ENCODE peak calls at places on chromosome 5, in ten cellular contexts. W, S, U, I, K, Y, H, F, B and D are unnamed samples.

GRCh38 chr5:39755986-39756385 is 331.2 kb upstream of the DAB2 start:
- DNase-seq in W (peak; percentile 22), Y (peak; percentile 96), U (peak; percentile 18), I (peak; percentile 95), B (no peak), H (peak; percentile 62), S (no peak), F (no peak), K (no peak), D (no peak)

GRCh38 chr5:6553986-6554385 is 78.9 kb downstream of the NSUN2 start:
- DNase-seq in B (no peak), S (no peak), K (no peak), Y (no peak), W (no peak), U (no peak), H (no peak), I (no peak), F (no peak), D (no peak)

GRCh38 chr5:108983456-108984092 is 235.9 kb downstream of the FER start:
- DNase-seq in H (no peak), U (no peak), B (no peak), I (peak; percentile 39), W (no peak), F (no peak), S (no peak), Y (peak; percentile 71), K (no peak), D (no peak)

GRCh38 chr5:673140-673836 is 19.9 kb downstream of the TPPP start:
- DNase-seq in B (no peak), S (peak; percentile 49), W (peak; percentile 4), K (no peak), U (no peak), I (no peak), H (peak; percentile 35), Y (no peak), F (no peak), D (no peak)

GRCh38 chr5:147539053-147539452 is 29.2 kb upstream of the DPYSL3 start:
- DNase-seq in W (no peak), S (no peak), F (no peak), K (no peak), B (no peak), U (no peak), H (no peak), Y (peak; percentile 46), I (peak; percentile 31), D (no peak)

GRCh38 chr5:62143268-62144229 is 162.5 kb upstream of the KIF2A start:
- DNase-seq in W (no peak), K (no peak), U (no peak), I (peak; percentile 57), Y (peak; percentile 40), S (no peak), F (no peak), B (no peak), H (peak; percentile 58), D (no peak)

GRCh38 chr5:147037517-147038205 is 159.1 kb upstream of the PPP2R2B start:
- DNase-seq in S (no peak), K (no peak), F (no peak), I (peak; percentile 21), H (no peak), W (no peak), U (no peak), Y (peak; percentile 20), B (no peak), D (no peak)

GRCh38 chr5:65742565-65743231 is 20.7 kb downstream of the NLN start:
- DNase-seq in I (peak; percentile 88), U (no peak), H (peak; percentile 43), W (no peak), S (no peak), F (no peak), B (no peak), Y (peak; percentile 91), K (no peak), D (no peak)

GRCh38 chr5:78760411-78761169 is 112.0 kb upstream of the LHFPL2 start:
- DNase-seq in H (peak; percentile 32), K (no peak), S (no peak), I (no peak), Y (no peak), F (no peak), B (no peak), W (no peak), U (no peak), D (no peak)

GRCh38 chr5:168793844-168794837 is 215.0 kb upstream of the PANK3 start:
- DNase-seq in H (peak; percentile 27), F (no peak), Y (peak; percentile 23), B (no peak), I (peak; percentile 14), W (no peak), U (peak; percentile 37), K (no peak), S (peak; percentile 88), D (peak; percentile 16)

GRCh38 chr5:94468531-94468930 is 149.9 kb downstream of the KIAA0825 start:
- DNase-seq in K (no peak), H (no peak), U (no peak), F (no peak), S (no peak), B (no peak), W (no peak), Y (no peak), I (no peak), D (no peak)

GRCh38 chr5:1318659-1319251 is 23.9 kb upstream of the TERT start:
- DNase-seq in I (no peak), U (no peak), W (no peak), B (no peak), F (no peak), H (no peak), S (peak; percentile 58), Y (no peak), K (no peak), D (no peak)

GRCh38 chr5:137395011-137395755 is 103.9 kb downstream of the SPOCK1 start:
- DNase-seq in S (no peak), F (no peak), B (no peak), U (no peak), I (no peak), Y (peak; percentile 26), W (no peak), K (no peak), H (no peak), D (no peak)

GRCh38 chr5:36698031-36698430 is 91.6 kb downstream of the SLC1A3 start:
- DNase-seq in W (no peak), B (no peak), S (no peak), U (no peak), K (no peak), Y (no peak), F (no peak), I (no peak), H (no peak), D (no peak)

GRCh38 chr5:119287547-119288073 is 68.2 kb upstream of the TNFAIP8 start:
- DNase-seq in K (no peak), F (no peak), I (no peak), U (no peak), Y (peak; percentile 32), B (peak; percentile 60), W (no peak), H (peak; percentile 83), S (no peak), D (no peak)

GRCh38 chr5:16461026-16461425 is 4.6 kb downstream of the ZNF622 start:
- DNase-seq in F (no peak), B (no peak), U (no peak), K (no peak), W (no peak), I (peak; percentile 36), Y (peak; percentile 70), H (no peak), S (no peak), D (no peak)

GRCh38 chr5:95864944-95865504 is 42.5 kb upstream of the GLRX start:
- DNase-seq in S (no peak), B (no peak), K (no peak), U (no peak), I (no peak), H (no peak), F (no peak), Y (peak; percentile 58), W (no peak), D (no peak)
- H3K27ac ChIP-seq in S (peak overlapping the region; percentile 89), B (no peak overlapping the region), K (no peak overlapping the region), U (no peak overlapping the region), I (peak overlapping the region; percentile 42), H (no peak overlapping the region), F (peak overlapping the region; percentile 34), Y (peak overlapping the region; percentile 73), W (no peak overlapping the region), D (no peak overlapping the region)

DNA sequence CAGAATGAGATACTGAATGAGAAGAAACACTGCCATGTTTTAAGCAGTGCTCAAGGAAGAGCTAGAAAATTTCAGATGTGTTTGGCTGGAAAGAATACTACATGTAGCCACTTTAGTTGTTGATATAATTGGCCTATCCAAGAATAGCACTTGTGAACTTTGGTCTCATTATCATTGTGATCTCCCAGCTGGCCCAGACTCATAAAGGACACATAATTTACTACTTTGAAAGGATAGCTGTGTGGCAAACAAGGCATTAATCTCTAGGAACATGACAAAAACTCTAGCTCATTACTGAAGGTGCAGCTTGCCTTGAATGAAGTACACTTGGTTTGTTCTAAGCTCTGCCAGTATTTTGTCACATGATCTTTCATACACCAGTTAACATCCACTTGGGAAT is 356.3 kb downstream of the CSNK1G3 start:
- DNase-seq in H (no peak), B (no peak), Y (no peak), S (no peak), I (no peak), K (no peak), W (no peak), U (no peak), F (no peak), D (no peak)
- H3K4me3 ChIP-seq in H (no peak overlapping the region), B (no peak overlapping the region), Y (no peak overlapping the region), S (no peak overlapping the region), I (no peak overlapping the region), K (no peak overlapping the region), W (no peak overlapping the region), U (no peak overlapping the region), F (no peak overlapping the region), D (no peak overlapping the region)

GRCh38 chr5:38535281-38535750 is 21.1 kb downstream of the LIFR start:
- DNase-seq in H (no peak), F (no peak), W (no peak), I (peak; percentile 70), S (no peak), Y (no peak), K (no peak), U (no peak), B (no peak), D (no peak)
- H3K4me1 ChIP-seq in H (peaks cover 8% of the 10 kb centered on the region), F (no peaks in the 10 kb centered on the region), W (peaks cover 57% of the 10 kb centered on the region), I (no peaks in the 10 kb centered on the region), S (peaks cover 34% of the 10 kb centered on the region), Y (no peaks in the 10 kb centered on the region), K (peaks cover 98% of the 10 kb centered on the region), U (peaks cover 4% of the 10 kb centered on the region), B (no peaks in the 10 kb centered on the region), D (peaks cover 4% of the 10 kb centered on the region)

DNA sequence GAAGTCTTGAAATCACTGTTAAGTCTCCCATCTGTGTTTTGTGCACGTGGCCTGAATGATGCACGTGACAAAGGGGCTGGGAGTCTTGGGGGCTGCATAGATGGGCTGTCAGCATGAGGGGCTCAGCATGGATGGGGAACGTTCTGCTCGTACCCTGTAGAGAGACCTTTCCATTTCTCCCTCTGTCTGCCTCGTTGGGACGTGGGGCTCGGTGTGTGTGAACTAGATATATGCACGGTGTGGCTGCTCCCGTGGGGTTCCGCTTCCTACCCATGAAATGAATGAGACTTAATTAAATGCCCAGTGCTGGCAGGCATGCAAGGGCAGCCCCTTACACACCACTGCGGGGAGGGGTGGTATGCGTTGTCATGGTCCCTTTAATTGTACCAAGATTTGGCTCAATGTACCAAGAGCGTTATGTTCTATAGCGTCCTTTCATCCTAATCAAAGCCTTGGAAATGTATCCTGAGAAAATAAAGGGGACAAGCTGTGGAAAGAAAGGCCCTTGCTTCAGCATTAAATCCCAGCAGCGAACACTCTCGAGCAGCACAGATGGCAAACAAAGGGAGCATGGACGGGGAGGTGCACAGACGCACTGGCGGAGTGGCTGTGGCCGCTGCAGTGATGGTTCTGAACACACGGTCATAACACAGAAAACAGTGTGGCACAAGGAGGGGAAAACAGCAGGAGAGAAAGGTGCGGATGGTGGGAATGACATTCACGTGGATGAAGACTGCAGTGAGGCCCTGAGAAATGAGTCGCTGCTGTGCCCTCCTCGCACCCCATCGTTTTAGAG is 66.8 kb downstream of the RASGEF1C start:
- DNase-seq in S (no peak), W (no peak), I (no peak), Y (no peak), K (no peak), U (no peak), B (no peak), F (peak; percentile 1), H (no peak), D (peak; percentile 46)
- H3K27ac ChIP-seq in S (no peak overlapping the region), W (no peak overlapping the region), I (no peak overlapping the region), Y (no peak overlapping the region), K (no peak overlapping the region), U (no peak overlapping the region), B (no peak overlapping the region), F (no peak overlapping the region), H (no peak overlapping the region), D (no peak overlapping the region)